ENCODE peak calls at places on chromosomes 12 and 14, in seven cellular contexts. Y, X, S, G, L, V and P are unnamed samples.

GRCh38 chr12:78210894-78211302 is 380.2 kb downstream of the NAV3 start:
- DNase-seq in Y (no peak), X (no peak), S (peak; percentile 92), G (no peak), L (no peak), V (no peak), P (no peak)

GRCh38 chr12:124916370-124917134 is 2.1 kb upstream of the UBC start:
- DNase-seq in Y (peak; percentile 73), X (peak; percentile 68), S (peak; percentile 99), G (no peak), L (peak; percentile 67), V (no peak), P (peak; percentile 87)

GRCh38 chr14:93747102-93747501 is 41.2 kb downstream of the PRIMA1 start:
- DNase-seq in Y (no peak), X (no peak), S (no peak), G (no peak), L (no peak), V (no peak), P (no peak)

GRCh38 chr14:80491131-80491530 is 279.8 kb upstream of the DIO2 start:
- DNase-seq in Y (peak; percentile 49), X (peak; percentile 46), S (no peak), G (peak; percentile 5), L (peak; percentile 37), V (no peak), P (no peak)

GRCh38 chr14:98077176-98077575 is 1194.8 kb downstream of the BCL11B start:
- DNase-seq in Y (no peak), X (no peak), S (no peak), G (no peak), L (no peak), V (no peak), P (no peak)

GRCh38 chr14:103718572-103718971 is 3.0 kb downstream of the ZFYVE21 start:
- DNase-seq in Y (peak; percentile 53), X (no peak), S (no peak), G (no peak), L (no peak), V (no peak), P (peak; percentile 65)

GRCh38 chr12:1213205-1213604 is 222.2 kb downstream of the ERC1 start:
- DNase-seq in Y (no peak), X (no peak), S (no peak), G (no peak), L (no peak), V (no peak), P (no peak)

GRCh38 chr14:89252887-89253532 is 164.0 kb downstream of the FOXN3 start:
- DNase-seq in Y (peak; percentile 29), X (no peak), S (no peak), G (no peak), L (no peak), V (no peak), P (peak; percentile 27)

GRCh38 chr14:96079066-96079465 is 39.9 kb downstream of the C14orf132 start:
- DNase-seq in Y (no peak), X (no peak), S (no peak), G (no peak), L (no peak), V (no peak), P (no peak)

DNA sequence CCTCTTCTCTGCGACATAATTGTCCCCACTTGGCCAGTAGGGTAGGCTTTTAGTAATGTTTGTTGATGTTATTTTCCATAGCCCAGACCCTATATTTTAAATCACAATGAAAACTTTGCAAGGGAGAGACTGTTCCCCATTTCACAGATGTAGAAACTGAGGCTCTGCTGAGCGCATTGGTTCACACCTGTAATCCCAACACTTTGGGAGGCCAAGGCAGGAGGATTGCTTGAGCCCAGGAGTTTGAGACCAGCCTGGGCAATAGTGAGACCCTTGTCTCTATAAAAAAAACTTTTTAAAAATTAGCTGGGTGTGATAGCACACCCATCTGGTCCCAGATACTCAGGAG is 114.8 kb downstream of the DIP2B start:
- DNase-seq in Y (no peak), X (no peak), S (no peak), G (no peak), L (no peak), V (no peak), P (no peak)
- H3K4me1 ChIP-seq in Y (peaks cover 44% of the 10 kb centered on the region), X (peaks cover 44% of the 10 kb centered on the region), S (peaks cover 47% of the 10 kb centered on the region), G (peaks cover 3% of the 10 kb centered on the region), L (peaks cover 82% of the 10 kb centered on the region), V (peaks cover 45% of the 10 kb centered on the region), P (peaks cover 39% of the 10 kb centered on the region)

GRCh38 chr12:88067301-88067700 is 38.1 kb upstream of the C12orf50 start:
- DNase-seq in Y (no peak), X (no peak), S (no peak), G (no peak), L (no peak), V (no peak), P (peak; percentile 27)
- H3K36me3 ChIP-seq in Y (peaks cover 36% of the 10 kb centered on the region), X (no peaks in the 10 kb centered on the region), S (peaks cover 11% of the 10 kb centered on the region), G (peaks cover 17% of the 10 kb centered on the region), L (peaks cover 2% of the 10 kb centered on the region), V (no peaks in the 10 kb centered on the region), P (peaks cover 17% of the 10 kb centered on the region)

GRCh38 chr14:91305650-91306431 is 61.3 kb upstream of the GPR68 start:
- DNase-seq in Y (no peak), X (no peak), S (no peak), G (peak; percentile 62), L (no peak), V (no peak), P (no peak)
- H3K4me3 ChIP-seq in Y (no peak overlapping the region), X (no peak overlapping the region), S (no peak overlapping the region), G (no peak overlapping the region), L (no peak overlapping the region), V (no peak overlapping the region), P (no peak overlapping the region)

DNA sequence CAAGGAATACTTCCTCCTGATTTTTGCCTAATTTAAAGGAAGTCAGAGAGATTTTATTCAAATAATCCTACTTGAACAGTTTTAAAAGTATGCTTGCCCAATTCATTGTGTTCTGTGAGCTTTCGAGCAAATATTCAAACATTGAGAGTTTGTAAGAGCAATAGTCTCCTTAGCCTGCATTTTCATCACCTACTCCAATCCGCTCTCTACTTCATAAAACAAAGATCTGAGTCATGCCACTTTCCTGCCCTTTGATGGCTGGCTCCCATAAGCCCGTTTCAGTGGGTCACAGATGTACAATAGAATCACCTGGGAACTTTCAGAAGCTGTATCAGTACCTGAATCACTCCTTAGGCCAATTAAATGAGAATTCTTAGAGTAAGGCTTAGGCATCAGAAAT is 319.2 kb downstream of the PDZRN4 start:
- DNase-seq in Y (no peak), X (no peak), S (peak; percentile 5), G (no peak), L (no peak), V (no peak), P (no peak)
- H3K4me1 ChIP-seq in Y (no peaks in the 10 kb centered on the region), X (no peaks in the 10 kb centered on the region), S (no peaks in the 10 kb centered on the region), G (no peaks in the 10 kb centered on the region), L (no peaks in the 10 kb centered on the region), V (no peaks in the 10 kb centered on the region), P (no peaks in the 10 kb centered on the region)

GRCh38 chr12:3038166-3038565 is 39.0 kb upstream of the TSPAN9 start:
- DNase-seq in Y (no peak), X (no peak), S (no peak), G (no peak), L (no peak), V (no peak), P (no peak)
- H3K36me3 ChIP-seq in Y (peaks cover 53% of the 10 kb centered on the region), X (no peaks in the 10 kb centered on the region), S (no peaks in the 10 kb centered on the region), G (peaks cover 92% of the 10 kb centered on the region), L (no peaks in the 10 kb centered on the region), V (no peaks in the 10 kb centered on the region), P (peaks cover 3% of the 10 kb centered on the region)

GRCh38 chr14:55717621-55718020 is 137.6 kb downstream of the KTN1 start:
- DNase-seq in Y (no peak), X (no peak), S (no peak), G (no peak), L (no peak), V (no peak), P (no peak)

GRCh38 chr14:55724736-55725135 is 144.7 kb downstream of the KTN1 start:
- DNase-seq in Y (no peak), X (no peak), S (no peak), G (no peak), L (no peak), V (no peak), P (no peak)

GRCh38 chr14:55718551-55718950 is 138.5 kb downstream of the KTN1 start:
- DNase-seq in Y (no peak), X (no peak), S (no peak), G (no peak), L (no peak), V (no peak), P (no peak)

GRCh38 chr14:55720796-55721195 is 140.8 kb downstream of the KTN1 start:
- DNase-seq in Y (no peak), X (no peak), S (no peak), G (no peak), L (no peak), V (no peak), P (no peak)

DNA sequence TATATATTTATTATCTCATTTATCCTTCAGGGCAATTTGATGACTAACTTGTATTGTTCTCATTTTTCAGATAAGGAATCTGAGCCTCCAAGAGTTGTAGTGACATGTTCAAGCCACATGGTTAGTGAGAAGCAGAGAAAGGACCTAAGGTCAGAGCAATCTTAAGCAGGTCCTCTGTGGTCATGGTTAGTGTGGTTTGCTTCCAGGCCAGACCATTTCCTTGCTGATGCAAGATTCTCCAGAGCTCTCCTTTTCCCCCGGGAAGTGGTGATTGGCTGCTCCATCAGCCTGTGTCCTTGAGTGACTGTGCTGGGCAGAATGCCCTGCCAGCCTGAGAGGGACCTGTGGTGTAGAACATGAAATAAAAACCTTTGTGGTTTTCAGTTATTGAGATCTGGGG is 141.3 kb downstream of the KTN1 start:
- DNase-seq in Y (no peak), X (no peak), S (peak; percentile 93), G (no peak), L (no peak), V (no peak), P (no peak)
- H3K4me3 ChIP-seq in Y (no peak overlapping the region), X (no peak overlapping the region), S (no peak overlapping the region), G (no peak overlapping the region), L (no peak overlapping the region), V (no peak overlapping the region), P (no peak overlapping the region)

DNA sequence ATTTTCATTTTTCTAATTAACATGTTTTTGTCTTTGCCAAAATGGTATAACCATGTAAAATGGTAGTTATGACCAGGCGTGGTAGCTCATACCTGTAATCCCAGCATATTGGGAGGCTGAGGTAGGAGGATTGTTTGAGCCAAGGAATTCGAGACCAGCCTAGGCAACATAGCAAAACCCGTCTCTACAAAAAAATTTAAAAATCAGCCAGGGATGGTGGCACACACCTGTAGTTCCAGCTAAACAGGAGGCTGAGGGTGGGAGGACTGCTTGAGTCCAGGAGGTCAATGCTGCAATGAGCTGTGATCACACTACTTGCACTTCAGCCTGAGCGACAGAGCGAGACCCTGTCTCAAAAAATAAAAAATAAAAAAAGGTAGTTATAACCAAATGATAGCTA is 23.1 kb downstream of the PPTC7 start:
- DNase-seq in Y (no peak), X (no peak), S (no peak), G (no peak), L (no peak), V (no peak), P (no peak)
- H3K4me1 ChIP-seq in Y (peaks cover 74% of the 10 kb centered on the region), X (peaks cover 88% of the 10 kb centered on the region), S (peaks cover 38% of the 10 kb centered on the region), G (no peaks in the 10 kb centered on the region), L (peaks cover 74% of the 10 kb centered on the region), V (peaks cover 40% of the 10 kb centered on the region), P (peaks cover 38% of the 10 kb centered on the region)

GRCh38 chr12:31300783-31301182 is 25.2 kb downstream of the SINHCAF start:
- DNase-seq in Y (no peak), X (no peak), S (no peak), G (no peak), L (no peak), V (no peak), P (no peak)
- H3K36me3 ChIP-seq in Y (no peaks in the 10 kb centered on the region), X (no peaks in the 10 kb centered on the region), S (peaks cover 31% of the 10 kb centered on the region), G (peaks cover 92% of the 10 kb centered on the region), L (no peaks in the 10 kb centered on the region), V (no peaks in the 10 kb centered on the region), P (peaks cover 21% of the 10 kb centered on the region)